ENCODE peak calls at places on chromosomes 4 and X, in five cellular contexts. One of them, this sample, is unnamed.

GRCh38 chrX:150465856-150466775 is 102.3 kb upstream of the MTM1 start:
- DNase-seq in activated B cell treated with CpG ODN at 0.5 μM for 24 hours: no peak
- DNase-seq in cardiac fibroblast: no peak
- DNase-seq in IMR-90: no peak
- DNase-seq in mesothelial cell of epicardium: no peak
- DNase-seq in this sample: no peak

GRCh38 chr4:150082241-150082640 is 4.0 kb downstream of the DCLK2 start:
- DNase-seq in IMR-90: no peak
- DNase-seq in activated B cell treated with CpG ODN at 0.5 μM for 24 hours: no peak
- DNase-seq in mesothelial cell of epicardium: no peak
- DNase-seq in cardiac fibroblast: no peak
- DNase-seq in this sample: no peak

GRCh38 chr4:41887821-41888699 is 47.2 kb upstream of the TMEM33 start:
- DNase-seq in cardiac fibroblast: peak
- DNase-seq in mesothelial cell of epicardium: no peak
- DNase-seq in activated B cell treated with CpG ODN at 0.5 μM for 24 hours: no peak
- DNase-seq in IMR-90: peak
- DNase-seq in this sample: peak

GRCh38 chr4:114282937-114283336 is 303.5 kb upstream of the ARSJ start:
- DNase-seq in activated B cell treated with CpG ODN at 0.5 μM for 24 hours: no peak
- DNase-seq in IMR-90: no peak
- DNase-seq in cardiac fibroblast: no peak
- DNase-seq in mesothelial cell of epicardium: no peak
- DNase-seq in this sample: no peak

GRCh38 chr4:25792200-25792791 is 70.5 kb downstream of the SEL1L3 start:
- DNase-seq in IMR-90: no peak
- DNase-seq in mesothelial cell of epicardium: no peak
- DNase-seq in cardiac fibroblast: no peak
- DNase-seq in activated B cell treated with CpG ODN at 0.5 μM for 24 hours: no peak
- DNase-seq in this sample: no peak

GRCh38 chr4:1349359-1350168 is 2.6 kb downstream of the UVSSA start:
- DNase-seq in activated B cell treated with CpG ODN at 0.5 μM for 24 hours: no peak
- DNase-seq in cardiac fibroblast: no peak
- DNase-seq in IMR-90: no peak
- DNase-seq in mesothelial cell of epicardium: no peak
- DNase-seq in this sample: no peak

GRCh38 chrX:84224741-84225140 is 36.7 kb upstream of the RPS6KA6 start:
- DNase-seq in activated B cell treated with CpG ODN at 0.5 μM for 24 hours: no peak
- DNase-seq in mesothelial cell of epicardium: no peak
- DNase-seq in IMR-90: no peak
- DNase-seq in cardiac fibroblast: no peak
- DNase-seq in this sample: no peak

GRCh38 chr4:185179488-185179887 is 24.3 kb downstream of the CFAP97 start:
- DNase-seq in activated B cell treated with CpG ODN at 0.5 μM for 24 hours: no peak
- DNase-seq in cardiac fibroblast: no peak
- DNase-seq in mesothelial cell of epicardium: no peak
- DNase-seq in IMR-90: no peak
- DNase-seq in this sample: no peak

GRCh38 chr4:124943938-124944337 is 231.4 kb upstream of the ANKRD50 start:
- DNase-seq in mesothelial cell of epicardium: no peak
- DNase-seq in cardiac fibroblast: no peak
- DNase-seq in activated B cell treated with CpG ODN at 0.5 μM for 24 hours: no peak
- DNase-seq in IMR-90: no peak
- DNase-seq in this sample: no peak
- TF ChIP-seq CTCF in mesothelial cell of epicardium: no peak
- TF ChIP-seq CTCF in cardiac fibroblast: no peak
- TF ChIP-seq CTCF in activated B cell treated with CpG ODN at 0.5 μM for 24 hours: no peak
- TF ChIP-seq CTCF in IMR-90: no peak
- TF ChIP-seq CTCF in this sample: no peak

DNA sequence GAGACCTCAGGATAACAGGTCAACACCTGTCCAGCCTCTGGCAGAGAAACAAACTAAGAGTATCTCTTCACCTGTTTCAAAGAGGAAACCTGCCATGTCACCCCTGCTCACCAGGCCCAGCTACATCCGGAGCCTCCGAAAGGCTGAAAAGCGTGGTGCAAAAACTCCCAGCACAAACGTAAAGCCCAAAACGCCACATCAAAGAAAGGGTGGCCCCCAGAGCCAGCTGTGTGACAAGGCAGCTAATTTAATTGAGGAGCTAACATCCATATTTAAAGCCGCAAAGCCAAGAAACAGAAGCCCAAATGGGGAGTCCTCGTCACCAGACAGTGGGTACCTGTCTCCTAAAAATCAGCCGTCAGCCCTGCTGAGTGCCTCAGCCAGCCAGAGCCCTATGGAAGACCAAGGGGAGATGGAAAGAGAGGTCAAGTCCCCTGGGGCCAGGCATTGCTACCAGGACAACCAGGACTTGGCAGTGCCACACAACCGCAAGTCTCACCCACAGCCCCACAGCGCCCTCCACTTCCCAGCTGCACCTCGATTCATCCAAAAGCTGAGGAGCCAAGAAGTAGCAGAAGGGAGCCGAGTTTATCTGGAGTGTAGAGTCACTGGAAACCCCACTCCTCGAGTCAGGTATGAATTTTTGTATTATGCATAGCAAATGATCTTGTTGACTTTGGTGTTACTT is 15.1 kb downstream of the PALLD start:
- DNase-seq in cardiac fibroblast: no peak
- DNase-seq in mesothelial cell of epicardium: no peak
- DNase-seq in IMR-90: no peak
- DNase-seq in activated B cell treated with CpG ODN at 0.5 μM for 24 hours: no peak
- DNase-seq in this sample: no peak
- TF ChIP-seq CTCF in cardiac fibroblast: no peak
- TF ChIP-seq CTCF in mesothelial cell of epicardium: no peak
- TF ChIP-seq CTCF in IMR-90: no peak
- TF ChIP-seq CTCF in activated B cell treated with CpG ODN at 0.5 μM for 24 hours: no peak
- TF ChIP-seq CTCF in this sample: no peak

GRCh38 chr4:3073158-3074077 is 920 bp downstream of the HTT-AS start:
- DNase-seq in mesothelial cell of epicardium: peak
- DNase-seq in IMR-90: no peak
- DNase-seq in cardiac fibroblast: no peak
- DNase-seq in activated B cell treated with CpG ODN at 0.5 μM for 24 hours: no peak
- DNase-seq in this sample: no peak

GRCh38 chr4:3071811-3072210 is 2.5 kb downstream of the HTT-AS start:
- DNase-seq in cardiac fibroblast: no peak
- DNase-seq in activated B cell treated with CpG ODN at 0.5 μM for 24 hours: no peak
- DNase-seq in IMR-90: peak
- DNase-seq in mesothelial cell of epicardium: no peak
- DNase-seq in this sample: no peak

GRCh38 chr4:3075652-3075981 is 1.1 kb downstream of the HTT start:
- DNase-seq in mesothelial cell of epicardium: no peak
- DNase-seq in cardiac fibroblast: no peak
- DNase-seq in activated B cell treated with CpG ODN at 0.5 μM for 24 hours: no peak
- DNase-seq in IMR-90: no peak
- DNase-seq in this sample: no peak

GRCh38 chr4:3074846-3075651 is 568 bp downstream of the HTT start:
- DNase-seq in activated B cell treated with CpG ODN at 0.5 μM for 24 hours: peak
- DNase-seq in mesothelial cell of epicardium: peak
- DNase-seq in IMR-90: peak
- DNase-seq in cardiac fibroblast: peak
- DNase-seq in this sample: peak

DNA sequence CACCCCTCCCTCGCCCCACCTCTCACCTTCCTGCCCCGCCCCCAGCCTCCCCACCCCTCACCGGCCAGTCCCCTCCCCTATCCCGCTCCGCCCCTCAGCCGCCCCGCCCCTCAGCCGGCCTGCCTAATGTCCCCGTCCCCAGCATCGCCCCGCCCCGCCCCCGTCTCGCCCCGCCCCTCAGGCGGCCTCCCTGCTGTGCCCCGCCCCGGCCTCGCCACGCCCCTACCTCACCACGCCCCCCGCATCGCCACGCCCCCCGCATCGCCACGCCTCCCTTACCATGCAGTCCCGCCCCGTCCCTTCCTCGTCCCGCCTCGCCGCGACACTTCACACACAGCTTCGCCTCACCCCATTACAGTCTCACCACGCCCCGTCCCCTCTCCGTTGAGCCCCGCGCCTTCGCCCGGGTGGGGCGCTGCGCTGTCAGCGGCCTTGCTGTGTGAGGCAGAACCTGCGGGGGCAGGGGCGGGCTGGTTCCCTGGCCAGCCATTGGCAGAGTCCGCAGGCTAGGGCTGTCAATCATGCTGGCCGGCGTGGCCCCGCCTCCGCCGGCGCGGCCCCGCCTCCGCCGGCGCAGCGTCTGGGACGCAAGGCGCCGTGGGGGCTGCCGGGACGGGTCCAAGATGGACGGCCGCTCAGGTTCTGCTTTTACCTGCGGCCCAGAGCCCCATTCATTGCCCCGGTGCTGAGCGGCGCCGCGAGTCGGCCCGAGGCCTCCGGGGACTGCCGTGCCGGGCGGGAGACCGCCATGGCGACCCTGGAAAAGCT is at the start of the genes HTT and HTT-AS:
- DNase-seq in IMR-90: peak
- DNase-seq in mesothelial cell of epicardium: peak
- DNase-seq in activated B cell treated with CpG ODN at 0.5 μM for 24 hours: peak
- DNase-seq in cardiac fibroblast: peak
- DNase-seq in this sample: peak
- TF ChIP-seq CTCF in IMR-90: peak
- TF ChIP-seq CTCF in mesothelial cell of epicardium: no peak
- TF ChIP-seq CTCF in activated B cell treated with CpG ODN at 0.5 μM for 24 hours: no peak
- TF ChIP-seq CTCF in cardiac fibroblast: no peak
- TF ChIP-seq CTCF in this sample: no peak

GRCh38 chr4:48905363-48906015 is 1.1 kb downstream of the OCIAD2 start:
- DNase-seq in mesothelial cell of epicardium: no peak
- DNase-seq in IMR-90: peak
- DNase-seq in cardiac fibroblast: peak
- DNase-seq in activated B cell treated with CpG ODN at 0.5 μM for 24 hours: no peak
- DNase-seq in this sample: peak
- TF ChIP-seq CTCF in mesothelial cell of epicardium: no peak
- TF ChIP-seq CTCF in IMR-90: no peak
- TF ChIP-seq CTCF in cardiac fibroblast: peak
- TF ChIP-seq CTCF in activated B cell treated with CpG ODN at 0.5 μM for 24 hours: no peak
- TF ChIP-seq CTCF in this sample: peak

DNA sequence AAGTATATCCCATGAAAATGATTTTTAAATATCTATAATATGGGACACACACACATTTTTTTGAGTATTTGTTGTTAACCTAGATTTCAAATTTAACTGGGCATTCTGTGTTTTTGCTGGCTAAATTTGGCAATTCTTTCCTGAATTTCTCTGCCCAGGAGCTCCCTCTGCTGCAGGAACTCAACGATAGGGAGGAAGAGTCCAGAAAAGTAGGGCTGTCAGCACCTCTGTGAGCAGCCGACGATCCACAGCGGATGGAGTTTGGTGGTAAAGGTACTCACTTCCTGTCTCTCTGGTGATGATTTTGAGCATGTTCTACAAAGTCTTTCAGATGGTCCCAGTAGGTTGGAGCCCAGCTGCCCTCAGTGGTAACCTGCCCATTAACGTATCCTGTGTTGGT is 23.1 kb upstream of the TMEM184C start:
- DNase-seq in mesothelial cell of epicardium: no peak
- DNase-seq in IMR-90: no peak
- DNase-seq in activated B cell treated with CpG ODN at 0.5 μM for 24 hours: no peak
- DNase-seq in cardiac fibroblast: no peak
- DNase-seq in this sample: no peak
- TF ChIP-seq CTCF in mesothelial cell of epicardium: no peak
- TF ChIP-seq CTCF in IMR-90: peak
- TF ChIP-seq CTCF in activated B cell treated with CpG ODN at 0.5 μM for 24 hours: no peak
- TF ChIP-seq CTCF in cardiac fibroblast: peak
- TF ChIP-seq CTCF in this sample: peak

GRCh38 chr4:124713213-124713592 is 671 bp upstream of the ANKRD50 start:
- DNase-seq in mesothelial cell of epicardium: peak
- DNase-seq in cardiac fibroblast: peak
- DNase-seq in IMR-90: peak
- DNase-seq in activated B cell treated with CpG ODN at 0.5 μM for 24 hours: no peak
- DNase-seq in this sample: peak
- TF ChIP-seq CTCF in mesothelial cell of epicardium: no peak
- TF ChIP-seq CTCF in cardiac fibroblast: peak
- TF ChIP-seq CTCF in IMR-90: peak
- TF ChIP-seq CTCF in activated B cell treated with CpG ODN at 0.5 μM for 24 hours: no peak
- TF ChIP-seq CTCF in this sample: peak

GRCh38 chr4:39660045-39660444 is 21.4 kb upstream of the SMIM14 start:
- DNase-seq in activated B cell treated with CpG ODN at 0.5 μM for 24 hours: no peak
- DNase-seq in mesothelial cell of epicardium: no peak
- DNase-seq in IMR-90: no peak
- DNase-seq in cardiac fibroblast: no peak
- DNase-seq in this sample: no peak

GRCh38 chr4:39660757-39661156 is 22.1 kb upstream of the SMIM14 start:
- DNase-seq in mesothelial cell of epicardium: no peak
- DNase-seq in activated B cell treated with CpG ODN at 0.5 μM for 24 hours: no peak
- DNase-seq in IMR-90: no peak
- DNase-seq in cardiac fibroblast: no peak
- DNase-seq in this sample: no peak

GRCh38 chr4:39655866-39656265 is 17.2 kb upstream of the SMIM14 start:
- DNase-seq in activated B cell treated with CpG ODN at 0.5 μM for 24 hours: no peak
- DNase-seq in cardiac fibroblast: peak
- DNase-seq in mesothelial cell of epicardium: no peak
- DNase-seq in IMR-90: peak
- DNase-seq in this sample: no peak

GRCh38 chr4:39657465-39657864 is 18.8 kb upstream of the SMIM14 start:
- DNase-seq in activated B cell treated with CpG ODN at 0.5 μM for 24 hours: no peak
- DNase-seq in IMR-90: no peak
- DNase-seq in cardiac fibroblast: no peak
- DNase-seq in mesothelial cell of epicardium: no peak
- DNase-seq in this sample: no peak

GRCh38 chr4:39658756-39659155 is 20.1 kb upstream of the SMIM14 start:
- DNase-seq in IMR-90: peak
- DNase-seq in mesothelial cell of epicardium: no peak
- DNase-seq in cardiac fibroblast: peak
- DNase-seq in activated B cell treated with CpG ODN at 0.5 μM for 24 hours: no peak
- DNase-seq in this sample: no peak
- TF ChIP-seq CTCF in IMR-90: peak
- TF ChIP-seq CTCF in mesothelial cell of epicardium: no peak
- TF ChIP-seq CTCF in cardiac fibroblast: peak
- TF ChIP-seq CTCF in activated B cell treated with CpG ODN at 0.5 μM for 24 hours: no peak
- TF ChIP-seq CTCF in this sample: peak

GRCh38 chrX:16282209-16282608 is 114.9 kb downstream of the MAGEB17 start:
- DNase-seq in IMR-90: no peak
- DNase-seq in activated B cell treated with CpG ODN at 0.5 μM for 24 hours: no peak
- DNase-seq in cardiac fibroblast: no peak
- DNase-seq in mesothelial cell of epicardium: no peak
- DNase-seq in this sample: no peak

DNA sequence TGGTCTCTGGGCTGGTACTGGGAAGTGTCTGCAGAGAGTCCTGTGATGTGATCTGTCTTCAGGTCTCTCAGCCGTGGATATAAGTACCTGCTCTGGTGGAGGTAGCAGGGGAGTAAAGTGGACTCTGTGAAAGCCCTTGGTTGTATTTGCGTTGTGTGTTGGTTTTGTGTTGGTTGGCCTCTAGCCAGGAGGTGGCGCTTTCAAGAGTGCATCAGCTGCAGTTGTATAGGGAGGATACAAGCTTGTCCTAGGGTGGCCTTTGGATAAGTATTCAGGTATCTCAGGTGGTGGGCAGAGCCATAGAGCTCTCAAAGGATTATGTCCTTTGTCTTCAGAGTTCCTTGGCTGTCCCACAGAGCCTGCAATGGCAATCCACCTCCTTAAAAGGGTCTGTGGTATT is 111.6 kb downstream of the MAGEB17 start:
- DNase-seq in mesothelial cell of epicardium: no peak
- DNase-seq in activated B cell treated with CpG ODN at 0.5 μM for 24 hours: no peak
- DNase-seq in IMR-90: no peak
- DNase-seq in cardiac fibroblast: no peak
- DNase-seq in this sample: no peak
- TF ChIP-seq CTCF in mesothelial cell of epicardium: no peak
- TF ChIP-seq CTCF in activated B cell treated with CpG ODN at 0.5 μM for 24 hours: no peak
- TF ChIP-seq CTCF in IMR-90: no peak
- TF ChIP-seq CTCF in cardiac fibroblast: no peak
- TF ChIP-seq CTCF in this sample: no peak

DNA sequence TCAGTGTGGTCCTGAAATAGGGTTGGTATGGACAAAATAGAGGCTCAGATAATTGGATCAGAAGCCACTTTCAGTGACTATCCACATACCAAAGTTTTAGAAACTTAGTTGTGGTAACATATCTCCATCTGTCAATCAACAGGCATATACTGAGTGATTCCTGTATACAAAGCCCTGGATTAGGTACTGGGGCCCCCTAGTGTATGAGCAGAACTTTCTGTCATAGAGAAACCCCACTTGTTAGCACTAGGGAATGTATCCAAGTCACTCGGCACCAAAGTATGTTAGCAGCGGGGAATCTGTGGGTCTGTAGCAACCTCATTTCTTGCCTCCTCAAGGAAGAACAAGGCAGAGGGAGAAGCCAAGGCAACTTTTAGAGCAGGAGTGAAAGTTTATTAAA is 50.7 kb downstream of the MAP7D3 start:
- DNase-seq in IMR-90: peak
- DNase-seq in mesothelial cell of epicardium: no peak
- DNase-seq in cardiac fibroblast: peak
- DNase-seq in activated B cell treated with CpG ODN at 0.5 μM for 24 hours: no peak
- DNase-seq in this sample: peak
- TF ChIP-seq CTCF in IMR-90: peak
- TF ChIP-seq CTCF in mesothelial cell of epicardium: no peak
- TF ChIP-seq CTCF in cardiac fibroblast: peak
- TF ChIP-seq CTCF in activated B cell treated with CpG ODN at 0.5 μM for 24 hours: no peak
- TF ChIP-seq CTCF in this sample: peak